ENCODE peak calls at places on chromosomes 16 and 17, in six cellular contexts. D, W, S, N, U and Z are unnamed samples. For H3K9me3 and H3K36me3, the result is how much of the 10 kb centered on the place peaks cover.

GRCh38 chr16:4734730-4735575 is 616 bp downstream of the DNAAF8 start:
- DNase-seq in D (peak), W (peak), S (peak), N (peak), U (peak), Z (peak)

GRCh38 chr16:22614271-22614947 is 103.7 kb downstream of the NPIPB5 start:
- DNase-seq in D (no peak), W (no peak), S (no peak), N (no peak), U (no peak), Z (no peak)

GRCh38 chr17:9517396-9517795 is 58.2 kb downstream of the STX8 start:
- DNase-seq in D (no peak), W (no peak), S (peak), N (no peak), U (peak), Z (no peak)

GRCh38 chr17:21375757-21376584 is at the start of gene KCNJ12:
- DNase-seq in D (peak), W (no peak), S (no peak), N (no peak), U (no peak), Z (no peak)

GRCh38 chr17:72997559-72997958 is 94.9 kb downstream of the SLC39A11 start:
- DNase-seq in D (no peak), W (no peak), S (no peak), N (no peak), U (no peak), Z (no peak)

GRCh38 chr17:2364132-2365116 is 27.1 kb downstream of the SGSM2 start:
- DNase-seq in D (no peak), W (no peak), S (no peak), N (peak), U (no peak), Z (no peak)

GRCh38 chr17:1047177-1047885 is 50.4 kb downstream of the TIMM22 start:
- DNase-seq in D (no peak), W (no peak), S (no peak), N (peak), U (no peak), Z (peak)

GRCh38 chr16:88978608-88979346 is 1.8 kb upstream of the CBFA2T3 start:
- DNase-seq in D (no peak), W (no peak), S (no peak), N (no peak), U (peak), Z (no peak)

GRCh38 chr16:52611817-52612673 is 65.1 kb upstream of the TOX3 start:
- DNase-seq in D (no peak), W (no peak), S (no peak), N (no peak), U (no peak), Z (no peak)

GRCh38 chr16:24917236-24917635 is 71.5 kb downstream of the SLC5A11 start:
- DNase-seq in D (no peak), W (no peak), S (no peak), N (no peak), U (no peak), Z (no peak)

GRCh38 chr16:24915019-24915418 is 69.3 kb downstream of the SLC5A11 start:
- DNase-seq in D (no peak), W (no peak), S (no peak), N (no peak), U (no peak), Z (peak)

GRCh38 chr16:24917891-24918290 is 72.1 kb downstream of the SLC5A11 start:
- DNase-seq in D (no peak), W (no peak), S (no peak), N (no peak), U (no peak), Z (no peak)

GRCh38 chr16:24918641-24919040 is 72.9 kb downstream of the SLC5A11 start:
- DNase-seq in D (no peak), W (no peak), S (no peak), N (no peak), U (no peak), Z (no peak)

DNA sequence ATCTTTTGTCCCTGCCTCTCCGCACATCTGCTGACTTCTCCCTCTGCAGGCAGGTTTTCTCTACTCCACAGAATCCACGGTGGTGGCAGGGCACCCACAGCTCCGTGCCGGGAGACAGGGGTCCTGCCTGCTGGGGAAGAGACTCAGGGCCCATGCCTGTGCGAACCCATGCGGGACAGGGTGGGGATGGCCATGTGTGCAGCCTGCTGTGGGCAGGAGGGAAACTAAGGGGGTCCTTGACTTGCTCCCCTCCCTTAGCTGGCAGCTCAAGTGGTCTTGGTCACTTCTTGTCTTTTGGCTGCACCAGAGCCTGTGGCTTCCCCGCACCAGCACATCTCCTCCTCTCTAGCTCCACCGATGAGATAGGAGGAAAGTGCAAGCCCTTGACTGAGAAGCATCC is 69.8 kb downstream of the SLC5A11 start:
- DNase-seq in D (no peak), W (no peak), S (no peak), N (no peak), U (no peak), Z (no peak)
- H3K27ac ChIP-seq in D (no peak), W (no peak), S (no peak), N (no peak), U (no peak), Z (no peak)

DNA sequence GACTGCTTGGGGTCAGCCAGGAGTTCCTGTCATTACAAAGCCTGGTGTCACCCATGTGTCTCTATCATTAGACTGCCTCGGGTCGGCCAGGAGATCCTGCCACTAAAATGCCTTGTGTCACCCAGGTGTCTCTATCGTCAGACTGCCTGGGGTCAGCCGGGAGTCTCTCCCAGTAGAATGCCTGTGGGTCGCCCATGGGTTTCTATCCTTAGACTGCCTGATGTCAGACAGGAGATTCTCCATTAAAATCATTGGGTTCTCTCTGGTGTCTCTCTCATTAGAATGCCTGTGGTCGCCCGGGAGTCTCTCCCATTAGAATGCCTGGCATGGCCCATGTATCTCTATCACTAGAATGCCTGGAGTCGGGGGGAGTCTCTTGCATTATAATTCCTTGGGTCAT is 2231.0 kb downstream of the TP53TG3F start:
- DNase-seq in D (no peak), W (no peak), S (no peak), N (no peak), U (no peak), Z (no peak)
- H3K9me3 ChIP-seq in D (under half), W (under half), S (under half), N (under half), U (under half), Z (under half)

GRCh38 chr16:49789617-49790016 is 66.3 kb downstream of the ZNF423 start:
- DNase-seq in D (no peak), W (no peak), S (no peak), N (no peak), U (no peak), Z (no peak)

GRCh38 chr16:49788505-49788904 is 67.4 kb downstream of the ZNF423 start:
- DNase-seq in D (no peak), W (peak), S (no peak), N (peak), U (no peak), Z (no peak)

GRCh38 chr16:49786926-49787557 is 68.9 kb downstream of the ZNF423 start:
- DNase-seq in D (no peak), W (no peak), S (no peak), N (no peak), U (no peak), Z (no peak)

GRCh38 chr16:49785970-49786369 is 69.9 kb downstream of the ZNF423 start:
- DNase-seq in D (no peak), W (no peak), S (no peak), N (no peak), U (no peak), Z (no peak)

GRCh38 chr16:49788936-49789335 is 67.0 kb downstream of the ZNF423 start:
- DNase-seq in D (no peak), W (no peak), S (no peak), N (no peak), U (no peak), Z (no peak)
- H3K36me3 ChIP-seq in D (under half), W (under half), S (under half), N (under half), U (under half), Z (under half)

DNA sequence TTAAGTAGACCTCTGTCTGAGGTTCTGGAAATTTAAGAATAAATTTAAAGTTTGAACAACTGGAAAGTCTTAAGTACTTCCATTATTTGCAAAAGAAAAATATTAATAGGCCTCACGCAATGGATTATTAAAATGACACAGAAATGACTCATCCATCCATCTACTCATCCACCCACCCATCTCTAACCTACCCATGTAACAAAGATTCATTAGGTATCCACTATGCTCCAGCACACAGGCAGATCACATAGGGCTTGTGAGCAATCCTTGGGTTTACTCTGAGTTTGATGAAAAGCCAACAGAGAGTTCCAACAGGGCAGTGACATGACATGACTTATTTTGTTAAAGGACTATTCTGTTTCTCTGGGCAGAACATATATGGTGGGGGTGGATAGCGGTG is 93.3 kb downstream of the HELZ start:
- DNase-seq in D (no peak), W (no peak), S (no peak), N (no peak), U (no peak), Z (no peak)
- H3K27ac ChIP-seq in D (no peak), W (no peak), S (no peak), N (no peak), U (no peak), Z (no peak)

GRCh38 chr17:5183410-5183793 is 8.3 kb downstream of the ZNF594 start:
- DNase-seq in D (no peak), W (no peak), S (no peak), N (no peak), U (no peak), Z (no peak)
- H3K9me3 ChIP-seq in D (half or more), W (half or more), S (under half), N (half or more), U (under half), Z (half or more)